ENCODE peak calls at places on chromosomes 7 and 10, in five cellular contexts. Z is A172; M is T-helper 9 cell; L is heart left ventricle; K is central memory CD8-positive, alpha-beta T cell. N is an unnamed sample.
A peak's percentile ranks its signal among the peaks of the same experiment; 100 is the strongest.

GRCh38 chr7:136687693-136688322 is 180.6 kb upstream of the CHRM2 start:
- DNase-seq in Z (peak; percentile 13), M (no peak), L (no peak), K (no peak), N (no peak)

GRCh38 chr10:123852411-123852951 is 39.1 kb downstream of the CPXM2 start:
- DNase-seq in Z (no peak), M (no peak), L (no peak), K (no peak), N (no peak)

GRCh38 chr10:8873310-8873709 is 818.8 kb downstream of the GATA3 start:
- DNase-seq in Z (peak; percentile 1), M (no peak), L (no peak), K (no peak), N (no peak)

GRCh38 chr10:598415-599170 is 90.9 kb downstream of the DIP2C start:
- DNase-seq in Z (peak; percentile 92), M (no peak), L (no peak), K (no peak), N (no peak)

GRCh38 chr10:123990889-123991288 is 99.3 kb upstream of the CPXM2 start:
- DNase-seq in Z (no peak), M (no peak), L (no peak), K (no peak), N (no peak)

GRCh38 chr7:7265057-7265456 is 82.7 kb downstream of the C1GALT1 start:
- DNase-seq in Z (no peak), M (no peak), L (no peak), K (no peak), N (no peak)

GRCh38 chr7:133235212-133235883 is 17.5 kb upstream of the EXOC4 start:
- DNase-seq in Z (no peak), M (no peak), L (no peak), K (no peak), N (no peak)

GRCh38 chr7:2042650-2043049 is 190.1 kb downstream of the MAD1L1 start:
- DNase-seq in Z (no peak), M (no peak), L (peak; percentile 24), K (no peak), N (no peak)

GRCh38 chr7:35255909-35256876 is 2.3 kb upstream of the TBX20 start:
- DNase-seq in Z (no peak), M (no peak), L (no peak), K (no peak), N (no peak)

GRCh38 chr10:62916157-62916603 is 100.0 kb upstream of the EGR2 start:
- DNase-seq in Z (peak; percentile 34), M (no peak), L (no peak), K (no peak), N (no peak)

GRCh38 chr10:79079490-79080355 is 11.0 kb downstream of the ZMIZ1 start:
- DNase-seq in Z (peak; percentile 75), M (no peak), L (peak; percentile 73), K (no peak), N (no peak)

GRCh38 chr7:20799566-20800377 is 13.1 kb upstream of the SP8 start:
- DNase-seq in Z (no peak), M (no peak), L (no peak), K (no peak), N (no peak)

GRCh38 chr7:14504134-14504533 is 398.4 kb downstream of the DGKB start:
- DNase-seq in Z (no peak), M (no peak), L (no peak), K (no peak), N (no peak)

GRCh38 chr7:33667261-33667660 is 238.1 kb upstream of the BMPER start:
- DNase-seq in Z (peak; percentile 13), M (no peak), L (no peak), K (no peak), N (no peak)

N was measured in CD4-positive, alpha-beta T cell.